ENCODE peak calls at places on chromosomes 7 and 10, in six cellular contexts. N is left lung, I is neural crest cell, Q is heart left ventricle, C is A549, H is epithelial cell of esophagus. U is an unnamed sample.

GRCh38 chr10:68082815-68083395 is 7.8 kb upstream of the HERC4 start:
- DNase-seq in I (no peak), N (no peak), Q (no peak), C (no peak), H (peak), U (no peak)

GRCh38 chr7:28076421-28077163 is 104.0 kb downstream of the JAZF1 start:
- DNase-seq in I (no peak), N (no peak), H (no peak), Q (no peak), C (no peak), U (no peak)

GRCh38 chr7:1787241-1787640 is 117.2 kb downstream of the ELFN1 start:
- DNase-seq in C (no peak), Q (no peak), H (no peak), I (no peak), N (no peak), U (no peak)

GRCh38 chr7:98567979-98568378 is 49.1 kb upstream of the NPTX2 start:
- DNase-seq in H (no peak), Q (no peak), C (no peak), N (no peak), I (no peak), U (no peak)

GRCh38 chr10:27240212-27240890 is at the start of gene ACBD5:
- DNase-seq in H (peak), I (peak), Q (peak), N (peak), C (peak), U (peak)

GRCh38 chr7:112336261-112336660 is 114.0 kb upstream of the IFRD1 start:
- DNase-seq in Q (no peak), N (no peak), C (no peak), H (no peak), I (no peak), U (no peak)

GRCh38 chr10:61663466-61663865 is 737 bp downstream of the CABCOCO1 start:
- DNase-seq in Q (no peak), I (no peak), H (no peak), C (no peak), N (no peak), U (no peak)

GRCh38 chr10:9096288-9096687 is 1041.8 kb downstream of the GATA3 start:
- DNase-seq in I (no peak), N (no peak), Q (no peak), C (no peak), H (no peak), U (no peak)

GRCh38 chr7:107712025-107712424 is 31.9 kb upstream of the CBLL1 start:
- DNase-seq in N (no peak), I (no peak), C (no peak), H (no peak), Q (no peak), U (no peak)

GRCh38 chr10:77202857-77203256 is 434.8 kb downstream of the KCNMA1 start:
- DNase-seq in Q (no peak), I (no peak), N (no peak), C (no peak), H (no peak), U (no peak)

GRCh38 chr10:1561731-1562337 is 175.5 kb downstream of the ADARB2 start:
- DNase-seq in I (no peak), C (no peak), H (no peak), Q (no peak), N (no peak), U (no peak)

GRCh38 chr10:120833222-120833928 is 17.8 kb upstream of the WDR11 start:
- DNase-seq in C (no peak), Q (no peak), I (no peak), N (no peak), H (peak), U (no peak)

GRCh38 chr7:3149961-3150516 is 106.4 kb upstream of the CARD11 start:
- DNase-seq in Q (no peak), C (no peak), N (peak), H (peak), I (no peak), U (no peak)

GRCh38 chr10:62388328-62388727 is 14.2 kb downstream of the ZNF365 start:
- DNase-seq in Q (no peak), H (no peak), I (no peak), C (no peak), N (no peak), U (no peak)

GRCh38 chr10:128069351-128070051 is 56.7 kb downstream of the MKI67 start:
- DNase-seq in Q (peak), I (peak), N (peak), H (peak), C (peak), U (peak)

GRCh38 chr10:114294549-114294948 is 55.5 kb downstream of the VWA2 start:
- DNase-seq in Q (no peak), C (no peak), H (no peak), N (no peak), I (no peak), U (no peak)

GRCh38 chr7:36851382-36851781 is 127.1 kb upstream of the AOAH start:
- DNase-seq in Q (no peak), N (no peak), I (no peak), H (no peak), C (no peak), U (no peak)

GRCh38 chr7:136912339-136912738 is 43.9 kb downstream of the CHRM2 start:
- DNase-seq in Q (no peak), H (no peak), C (no peak), N (no peak), I (no peak), U (no peak)

GRCh38 chr10:89278034-89278535 is 23.8 kb upstream of the IFIT2 start:
- DNase-seq in I (no peak), Q (peak), N (no peak), H (peak), C (peak), U (no peak)

GRCh38 chr10:94088926-94089381 is 95.2 kb downstream of the PLCE1 start:
- DNase-seq in N (no peak), Q (no peak), H (peak), I (no peak), C (no peak), U (no peak)

GRCh38 chr10:7715515-7715914 is 12.4 kb downstream of the ITIH2 start:
- DNase-seq in C (no peak), I (no peak), N (no peak), Q (no peak), H (no peak), U (no peak)

GRCh38 chr7:91242097-91242846 is 22.0 kb upstream of the FZD1 start:
- DNase-seq in H (peak), Q (no peak), N (no peak), C (no peak), I (no peak), U (no peak)

GRCh38 chr7:157977717-157978470 is 609.7 kb downstream of the PTPRN2 start:
- DNase-seq in C (no peak), N (no peak), I (no peak), Q (no peak), H (no peak), U (no peak)

GRCh38 chr10:26628395-26628794 is 69.1 kb upstream of the PDSS1 start:
- DNase-seq in Q (no peak), I (no peak), H (no peak), N (no peak), C (no peak), U (no peak)

GRCh38 chr10:71197955-71198354 is 14.4 kb upstream of the UNC5B start:
- DNase-seq in H (no peak), C (no peak), Q (no peak), I (no peak), N (no peak), U (no peak)

GRCh38 chr7:44372560-44373417 is 47.4 kb upstream of the CAMK2B start:
- DNase-seq in I (no peak), Q (no peak), N (no peak), H (peak), C (no peak), U (no peak)

GRCh38 chr7:12827219-12827821 is 139.9 kb downstream of the ARL4A start:
- DNase-seq in N (no peak), Q (no peak), C (no peak), I (no peak), H (peak), U (no peak)

GRCh38 chr7:129144834-129145668 is 544 bp downstream of the TSPAN33 start:
- DNase-seq in H (no peak), N (no peak), I (no peak), C (no peak), Q (no peak), U (no peak)

GRCh38 chr7:31145339-31145738 is 93.2 kb downstream of the ADCYAP1R1 start:
- DNase-seq in Q (no peak), H (no peak), C (no peak), N (no peak), I (no peak), U (no peak)
- TF ChIP-seq CTCF in Q (no peak), H (no peak), C (no peak), N (no peak), I (no peak), U (peak)

GRCh38 chr7:46440186-46440585 is 519.1 kb upstream of the IGFBP3 start:
- DNase-seq in Q (no peak), H (no peak), I (no peak), C (no peak), N (no peak), U (no peak)
- TF ChIP-seq CTCF in Q (no peak), H (no peak), I (no peak), C (no peak), N (no peak), U (no peak)

DNA sequence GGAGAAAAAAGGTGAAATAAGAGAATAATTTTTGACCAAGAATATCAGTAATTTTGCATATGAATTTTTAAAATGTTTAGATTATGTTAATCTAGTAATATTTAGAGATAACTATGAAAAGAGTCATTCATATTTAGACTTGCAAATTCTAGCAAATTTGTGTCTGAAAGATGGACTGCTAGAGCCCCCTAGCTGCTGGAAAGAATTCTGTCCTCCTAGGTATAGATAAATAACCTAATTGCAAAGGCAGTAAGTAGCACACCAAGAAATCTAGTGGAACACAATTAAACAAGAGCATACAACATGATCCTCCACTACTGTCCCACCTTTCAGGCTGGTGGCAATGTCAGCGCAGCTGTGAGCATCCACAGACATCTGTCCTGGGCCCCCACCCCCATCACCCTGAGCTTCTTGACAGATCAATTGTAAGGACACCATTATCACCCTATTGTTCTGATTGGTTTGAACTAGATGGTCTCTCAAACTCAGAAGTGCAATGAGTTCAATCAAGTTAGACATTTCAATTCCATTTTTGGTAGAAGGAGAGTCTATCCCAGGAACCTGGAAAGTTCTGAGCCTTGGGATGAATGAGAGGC is 15.0 kb upstream of the GFRA1 start:
- DNase-seq in Q (peak), H (peak), C (peak), I (peak), N (no peak), U (no peak)
- TF ChIP-seq CTCF in Q (peak), H (peak), C (peak), I (peak), N (peak), U (peak)

GRCh38 chr10:79498431-79498830 is 13.9 kb upstream of the EIF5AL1 start:
- DNase-seq in C (no peak), N (no peak), I (no peak), Q (no peak), H (no peak), U (no peak)

GRCh38 chr10:79496896-79497295 is 15.4 kb upstream of the EIF5AL1 start:
- DNase-seq in N (no peak), I (no peak), H (no peak), Q (no peak), C (no peak), U (no peak)

GRCh38 chr10:79505771-79506351 is 6.5 kb upstream of the EIF5AL1 start:
- DNase-seq in Q (no peak), I (no peak), C (no peak), N (no peak), H (no peak), U (no peak)

GRCh38 chr10:79507436-79508167 is 4.7 kb upstream of the EIF5AL1 start:
- DNase-seq in N (peak), Q (no peak), I (no peak), C (no peak), H (no peak), U (no peak)

GRCh38 chr10:79502561-79503309 is 9.6 kb upstream of the EIF5AL1 start:
- DNase-seq in I (no peak), Q (no peak), H (peak), C (no peak), N (no peak), U (peak)
- TF ChIP-seq CTCF in I (peak), Q (peak), H (peak), C (peak), N (no peak), U (peak)

GRCh38 chr10:101142533-101143353 is 11.6 kb downstream of the TLX1 start:
- DNase-seq in N (no peak), C (no peak), I (no peak), Q (no peak), H (no peak), U (no peak)
- TF ChIP-seq CTCF in N (no peak), C (no peak), I (no peak), Q (peak), H (no peak), U (no peak)

GRCh38 chr7:114988035-114988434 is 66.1 kb downstream of the MDFIC start:
- DNase-seq in C (no peak), I (no peak), N (no peak), Q (no peak), H (no peak), U (no peak)

GRCh38 chr7:114985316-114985715 is 63.4 kb downstream of the MDFIC start:
- DNase-seq in C (no peak), I (no peak), H (no peak), Q (no peak), N (no peak), U (no peak)

GRCh38 chr7:114988755-114989154 is 66.9 kb downstream of the MDFIC start:
- DNase-seq in H (peak), Q (peak), N (peak), I (no peak), C (peak), U (no peak)

GRCh38 chr7:114986181-114986800 is 64.4 kb downstream of the MDFIC start:
- DNase-seq in Q (no peak), I (no peak), H (peak), C (no peak), N (no peak), U (no peak)

GRCh38 chr7:114986805-114987204 is 64.9 kb downstream of the MDFIC start:
- DNase-seq in C (no peak), H (no peak), I (no peak), N (no peak), Q (no peak), U (no peak)
- TF ChIP-seq CTCF in C (no peak), H (no peak), I (no peak), N (no peak), Q (no peak), U (no peak)

GRCh38 chr7:156898938-156899337 is 6.0 kb upstream of the LMBR1 start:
- DNase-seq in N (no peak), Q (no peak), H (peak), C (no peak), I (no peak), U (no peak)
- TF ChIP-seq CTCF in N (no peak), Q (no peak), H (no peak), C (no peak), I (no peak), U (no peak)

GRCh38 chr10:103442031-103442461 is 10.1 kb downstream of the CALHM2 start:
- DNase-seq in Q (peak), C (no peak), N (peak), I (no peak), H (no peak), U (no peak)
- TF ChIP-seq CTCF in Q (no peak), C (no peak), N (no peak), I (no peak), H (no peak), U (no peak)

DNA sequence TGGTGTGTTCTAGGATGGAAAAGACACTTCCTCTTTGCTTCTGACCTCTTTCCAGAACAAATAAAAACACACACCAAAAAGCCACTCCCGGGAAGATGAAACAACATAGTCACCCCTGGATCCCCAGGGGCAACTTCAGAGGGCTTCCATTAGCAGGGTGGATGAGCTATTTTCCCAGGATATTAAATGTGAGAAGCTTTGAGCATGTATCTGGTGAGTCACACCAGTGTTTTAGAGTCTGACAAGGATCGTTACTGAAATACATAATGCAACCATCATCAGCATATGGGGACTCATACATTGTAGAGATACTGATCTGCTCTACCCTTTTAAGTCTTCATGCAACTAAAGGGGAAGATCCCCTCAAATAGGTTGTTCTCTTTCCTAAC is 115.5 kb upstream of the ZNF438 start:
- DNase-seq in I (no peak), Q (no peak), N (no peak), C (peak), H (peak), U (no peak)
- TF ChIP-seq CTCF in I (no peak), Q (no peak), N (no peak), C (no peak), H (no peak), U (no peak)

GRCh38 chr7:8035647-8036518 is 67.3 kb downstream of the GLCCI1 start:
- DNase-seq in I (no peak), Q (no peak), H (peak), N (no peak), C (no peak), U (no peak)
- TF ChIP-seq CTCF in I (peak), Q (peak), H (peak), N (peak), C (peak), U (peak)